ENCODE peak calls at places on chromosomes 12 and 14, in five cellular contexts. Q is effector memory CD4-positive, alpha-beta T cell; G is SW480; A is DND-41; F is body of pancreas. P is an unnamed sample.

GRCh38 chr12:63952980-63953379 is 108.5 kb downstream of the SRGAP1 start:
- DNase-seq in Q (no peak), G (no peak), A (no peak), F (no peak), P (no peak)

GRCh38 chr14:67705211-67705610 is 3.5 kb downstream of the RDH12 start:
- DNase-seq in Q (no peak), G (no peak), A (no peak), F (no peak), P (no peak)

GRCh38 chr12:92242917-92243316 is 97.3 kb upstream of the BTG1 start:
- DNase-seq in Q (no peak), G (no peak), A (no peak), F (no peak), P (no peak)

GRCh38 chr14:59583755-59584154 is 7.1 kb upstream of the CCDC175 start:
- DNase-seq in Q (no peak), G (no peak), A (no peak), F (no peak), P (no peak)

GRCh38 chr12:28191690-28192089 is 1.4 kb downstream of the CCDC91 start:
- DNase-seq in Q (peak), G (peak), A (peak), F (peak), P (no peak)

GRCh38 chr12:81211306-81211705 is 133.4 kb downstream of the ACSS3 start:
- DNase-seq in Q (no peak), G (no peak), A (no peak), F (no peak), P (no peak)

GRCh38 chr12:109650808-109651207 is 62.8 kb upstream of the FAM222A start:
- DNase-seq in Q (no peak), G (peak), A (no peak), F (no peak), P (no peak)

GRCh38 chr12:70880744-70881143 is 39.8 kb downstream of the PTPRR start:
- DNase-seq in Q (no peak), G (no peak), A (no peak), F (no peak), P (no peak)

GRCh38 chr12:47891356-47891755 is 13.4 kb downstream of the VDR start:
- DNase-seq in Q (no peak), G (no peak), A (no peak), F (no peak), P (no peak)

GRCh38 chr14:32477406-32477805 is 148.3 kb downstream of the AKAP6 start:
- DNase-seq in Q (no peak), G (no peak), A (no peak), F (no peak), P (no peak)

GRCh38 chr14:21891921-21892320 is 218.3 kb upstream of the OR4E1 start:
- DNase-seq in Q (no peak), G (no peak), A (no peak), F (no peak), P (no peak)

GRCh38 chr12:54549774-54550451 is 512 bp downstream of the PDE1B start:
- DNase-seq in Q (no peak), G (no peak), A (no peak), F (no peak), P (peak)

GRCh38 chr12:25714219-25714984 is 161.3 kb upstream of the LMNTD1 start:
- DNase-seq in Q (no peak), G (no peak), A (no peak), F (no peak), P (no peak)

GRCh38 chr12:114254998-114255397 is 150.9 kb downstream of the TBX5 start:
- DNase-seq in Q (no peak), G (no peak), A (no peak), F (no peak), P (no peak)

GRCh38 chr14:45976001-45976400 is 675.6 kb downstream of the RPL10L start:
- DNase-seq in Q (no peak), G (no peak), A (no peak), F (no peak), P (no peak)

GRCh38 chr14:66177935-66178334 is 308.2 kb upstream of the CCDC196 start:
- DNase-seq in Q (no peak), G (no peak), A (no peak), F (no peak), P (no peak)

GRCh38 chr12:53098354-53098981 is 1.0 kb downstream of the IGFBP6 start:
- DNase-seq in Q (peak), G (peak), A (no peak), F (no peak), P (no peak)

GRCh38 chr14:32109676-32110075 is 32.6 kb downstream of the ARHGAP5 start:
- DNase-seq in Q (no peak), G (no peak), A (no peak), F (no peak), P (no peak)

GRCh38 chr12:109518820-109519665 is 41.6 kb downstream of the UBE3B start:
- DNase-seq in Q (no peak), G (peak), A (peak), F (peak), P (no peak)

GRCh38 chr12:32671930-32672785 is 6.9 kb upstream of the DNM1L start:
- DNase-seq in Q (no peak), G (peak), A (peak), F (peak), P (no peak)

GRCh38 chr14:52974406-52974805 is 23.6 kb upstream of the FERMT2 start:
- DNase-seq in Q (no peak), G (no peak), A (no peak), F (no peak), P (no peak)

GRCh38 chr14:99821519-99822165 is 28.4 kb downstream of the EML1 start:
- DNase-seq in Q (no peak), G (peak), A (peak), F (no peak), P (no peak)

GRCh38 chr14:58919262-58919661 is 269.2 kb upstream of the DAAM1 start:
- DNase-seq in Q (no peak), G (no peak), A (no peak), F (no peak), P (no peak)

GRCh38 chr12:108551556-108551955 is 9.4 kb downstream of the SART3 start:
- DNase-seq in Q (no peak), G (peak), A (no peak), F (no peak), P (no peak)

GRCh38 chr14:52080817-52081755 is 12.2 kb upstream of the NID2 start:
- DNase-seq in Q (no peak), G (no peak), A (no peak), F (no peak), P (no peak)

GRCh38 chr12:75850751-75851462 is 180.7 kb downstream of the PHLDA1 start:
- DNase-seq in Q (no peak), G (no peak), A (no peak), F (no peak), P (no peak)

GRCh38 chr14:26199599-26200370 is 398.0 kb downstream of the NOVA1 start:
- DNase-seq in Q (no peak), G (peak), A (peak), F (no peak), P (no peak)